ENCODE peak calls at places on chromosomes 2 and 18, in ten cellular contexts. X, R, L, A, F, B, M, E, O and Q are unnamed samples.

GRCh38 chr18:14925281-14925709 is 177.3 kb downstream of the ANKRD30B start:
- DNase-seq in F (no peak), B (no peak), L (no peak), R (no peak), X (no peak), E (no peak), A (no peak), M (no peak), O (no peak), Q (no peak)

GRCh38 chr2:8805278-8806045 is 32.0 kb downstream of the KIDINS220 start:
- DNase-seq in M (no peak), X (no peak), R (no peak), F (no peak), B (no peak), A (no peak), O (no peak), L (no peak), E (no peak), Q (no peak)

GRCh38 chr2:164000171-164000570 is 264.4 kb upstream of the FIGN start:
- DNase-seq in L (no peak), O (no peak), B (no peak), A (no peak), X (no peak), F (no peak), M (no peak), R (no peak), E (no peak), Q (no peak)

GRCh38 chr2:170972508-170973224 is 43.6 kb downstream of the GORASP2 start:
- DNase-seq in E (no peak), X (no peak), M (no peak), R (no peak), B (no peak), O (no peak), A (no peak), L (no peak), F (no peak), Q (no peak)

GRCh38 chr2:70477473-70477872 is 76.2 kb downstream of the TGFA start:
- DNase-seq in L (no peak), B (peak; percentile 63), F (no peak), A (no peak), X (no peak), O (no peak), M (no peak), R (no peak), E (no peak), Q (no peak)

GRCh38 chr2:179059026-179059680 is 9.2 kb upstream of the CCDC141 start:
- DNase-seq in A (no peak), B (no peak), L (no peak), F (no peak), O (no peak), M (no peak), X (no peak), R (no peak), E (no peak), Q (no peak)

GRCh38 chr2:218027426-218028188 is 24.8 kb upstream of the TNS1 start:
- DNase-seq in B (peak; percentile 40), A (no peak), L (no peak), X (no peak), E (no peak), F (peak; percentile 50), M (no peak), R (no peak), O (peak; percentile 8), Q (peak; percentile 9)

GRCh38 chr18:51110073-51110797 is 80.2 kb downstream of the SMAD4 start:
- DNase-seq in L (peak; percentile 85), O (peak; percentile 18), M (peak; percentile 20), X (peak; percentile 52), F (peak; percentile 73), E (peak; percentile 47), R (peak; percentile 5), B (peak; percentile 98), A (peak; percentile 72), Q (peak; percentile 73)

GRCh38 chr18:21689736-21690135 is 14.8 kb downstream of the ABHD3 start:
- DNase-seq in M (no peak), A (no peak), F (no peak), O (no peak), L (no peak), B (no peak), R (no peak), E (no peak), X (no peak), Q (no peak)

GRCh38 chr2:121245913-121246312 is 39.1 kb downstream of the TFCP2L1 start:
- DNase-seq in X (no peak), M (no peak), E (no peak), O (no peak), B (no peak), L (no peak), F (peak; percentile 21), R (no peak), A (no peak), Q (no peak)

GRCh38 chr2:121554998-121555397 is 24.3 kb downstream of the RNU4ATAC start:
- DNase-seq in E (no peak), O (no peak), M (no peak), A (no peak), X (no peak), L (peak; percentile 57), F (no peak), R (no peak), B (no peak), Q (no peak)

GRCh38 chr2:54206596-54206995 is 49.4 kb downstream of the TSPYL6 start:
- DNase-seq in B (no peak), E (no peak), O (no peak), M (peak; percentile 58), A (no peak), L (no peak), R (peak; percentile 46), X (peak; percentile 45), F (no peak), Q (no peak)

GRCh38 chr2:165886487-165887146 is 67.0 kb downstream of the TTC21B start:
- DNase-seq in M (no peak), X (no peak), B (no peak), A (no peak), E (no peak), R (no peak), L (no peak), F (no peak), O (no peak), Q (no peak)
- H3K27ac ChIP-seq in M (no peak overlapping the region), X (no peak overlapping the region), B (no peak overlapping the region), A (no peak overlapping the region), E (peak overlapping the region; percentile 73), R (no peak overlapping the region), L (no peak overlapping the region), F (no peak overlapping the region), O (no peak overlapping the region), Q (no peak overlapping the region)

DNA sequence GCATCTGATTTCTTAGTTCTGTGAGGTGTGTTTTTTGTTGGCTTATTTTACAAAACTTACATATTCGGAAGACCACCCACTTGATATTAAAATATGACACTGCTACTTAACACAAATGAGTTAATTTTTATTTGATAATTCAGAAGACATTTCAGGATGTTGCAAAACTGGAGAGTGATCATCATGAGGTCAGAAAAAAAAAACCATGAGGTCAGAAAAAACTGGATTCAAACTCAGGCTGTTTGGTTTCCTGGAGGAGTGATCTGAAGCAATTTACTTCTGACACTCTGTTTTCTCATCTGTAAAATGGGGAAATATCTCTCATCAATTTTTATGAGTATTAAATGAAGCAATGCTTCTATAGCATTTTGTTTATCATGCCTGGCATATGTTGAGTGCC is 1.8 kb upstream of the CCBE1 start:
- DNase-seq in A (no peak), X (no peak), O (no peak), B (no peak), E (no peak), F (no peak), M (no peak), R (no peak), L (no peak), Q (no peak)
- H3K4me1 ChIP-seq in A (peaks cover 22% of the 10 kb centered on the region), X (peaks cover 3% of the 10 kb centered on the region), O (peaks cover 3% of the 10 kb centered on the region), B (peaks cover 22% of the 10 kb centered on the region), E (no peaks in the 10 kb centered on the region), F (peaks cover 62% of the 10 kb centered on the region), M (peaks cover 2% of the 10 kb centered on the region), R (peaks cover 17% of the 10 kb centered on the region), L (peaks cover 11% of the 10 kb centered on the region), Q (peaks cover 31% of the 10 kb centered on the region)

GRCh38 chr2:200810252-200810650 is 1.5 kb upstream of the BZW1 start:
- DNase-seq in O (no peak), R (peak; percentile 93), L (no peak), A (peak; percentile 39), X (peak; percentile 9), E (no peak), M (peak; percentile 84), F (no peak), B (no peak), Q (peak; percentile 30)

GRCh38 chr2:200809506-200810251 is 2.0 kb upstream of the BZW1 start:
- DNase-seq in R (peak; percentile 57), B (no peak), A (no peak), L (no peak), M (no peak), E (no peak), O (no peak), X (no peak), F (no peak), Q (no peak)

GRCh38 chr2:200812122-200813022 is 662 bp downstream of the BZW1 start:
- DNase-seq in F (peak; percentile 88), E (peak; percentile 52), B (peak; percentile 71), X (peak; percentile 53), M (peak; percentile 70), O (peak; percentile 54), R (peak; percentile 49), A (peak; percentile 79), L (peak; percentile 87), Q (peak; percentile 87)

GRCh38 chr2:200810967-200811335 is 759 bp upstream of the BZW1 start:
- DNase-seq in E (peak; percentile 24), O (no peak), L (no peak), X (peak; percentile 19), F (no peak), A (no peak), B (no peak), M (no peak), R (peak; percentile 30), Q (no peak)

GRCh38 chr2:200811336-200812121 is at the start of gene BZW1:
- DNase-seq in B (peak; percentile 95), L (peak; percentile 97), A (peak; percentile 96), M (peak; percentile 95), R (peak; percentile 96), E (peak; percentile 91), F (peak; percentile 99), X (peak; percentile 85), O (peak; percentile 96), Q (peak; percentile 97)
- TF ChIP-seq POLR2A in B (peak; percentile 97), L (peak; percentile 49), A (peak; percentile 97), M (peak; percentile 69), R (peak; percentile 98), E (peak; percentile 82), F (peak; percentile 96), X (peak; percentile 46), O (peak; percentile 79), Q (peak; percentile 96)

DNA sequence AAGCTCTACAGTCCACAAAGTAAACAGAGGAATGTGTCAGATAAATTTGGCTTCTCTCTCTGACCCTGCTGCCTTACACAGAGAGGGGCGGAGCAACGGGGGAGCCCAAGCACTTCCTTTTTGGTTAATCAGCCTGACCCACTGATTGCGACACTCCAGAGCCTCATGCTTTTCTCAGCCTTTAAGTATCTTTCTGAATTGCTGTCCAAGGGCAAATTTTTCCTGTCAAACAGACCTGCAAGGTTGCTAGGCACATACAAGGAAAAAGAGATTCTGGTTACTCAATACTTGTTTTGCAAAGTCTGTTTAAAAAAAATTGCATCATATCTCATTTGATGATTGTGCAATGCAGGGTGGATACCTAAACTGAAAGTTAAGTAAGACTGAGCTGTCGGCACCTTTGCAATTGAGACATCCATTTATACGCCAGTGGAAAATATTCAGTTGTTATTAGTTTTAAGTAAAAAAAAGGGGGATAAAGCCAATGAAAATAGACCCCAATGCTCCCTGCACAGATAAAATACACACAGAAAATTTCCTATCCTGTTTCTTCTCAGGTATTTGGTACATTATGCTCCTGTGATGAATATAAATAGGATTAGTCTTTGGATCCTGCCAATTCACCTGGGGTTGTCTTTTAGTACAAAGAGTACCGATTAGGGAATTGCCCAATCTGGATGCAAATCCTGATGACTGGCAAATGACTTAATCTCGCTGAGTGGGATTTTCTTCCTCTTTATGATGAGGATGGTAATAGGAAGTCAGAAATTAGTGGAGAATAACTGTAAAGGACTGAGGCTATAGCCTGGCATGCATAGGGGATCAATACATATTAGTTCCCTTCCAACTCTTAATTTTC is 260.2 kb upstream of the TRIB2 start:
- DNase-seq in E (peak; percentile 83), O (peak; percentile 98), X (peak; percentile 26), A (peak; percentile 91), L (peak; percentile 85), F (peak; percentile 97), B (no peak), M (peak; percentile 58), R (peak; percentile 99), Q (peak; percentile 88)
- H3K27ac ChIP-seq in E (peak overlapping the region; percentile 53), O (peak overlapping the region; percentile 83), X (no peak overlapping the region), A (peak overlapping the region; percentile 73), L (peak overlapping the region; percentile 34), F (peak overlapping the region; percentile 68), B (no peak overlapping the region), M (no peak overlapping the region), R (peak overlapping the region; percentile 50), Q (peak overlapping the region; percentile 67)